ENCODE peak calls at places on chromosomes 12 and 14, in nine cellular contexts. One of them, this sample, is unnamed.

GRCh38 chr14:33475623-33476022 is 475.3 kb downstream of the EGLN3 start:
- DNase-seq in stomach: peak
- DNase-seq in transverse colon: peak
- DNase-seq in gastrocnemius medialis: no peak
- DNase-seq in suprapubic skin: no peak
- DNase-seq in ovary: no peak
- DNase-seq in heart left ventricle: peak
- DNase-seq in A549: peak
- DNase-seq in body of pancreas: peak
- DNase-seq in this sample: no peak

GRCh38 chr12:49827351-49828099 is 688 bp downstream of the NCKAP5L start:
- DNase-seq in A549: peak
- DNase-seq in body of pancreas: peak
- DNase-seq in heart left ventricle: peak
- DNase-seq in transverse colon: peak
- DNase-seq in stomach: peak
- DNase-seq in suprapubic skin: no peak
- DNase-seq in ovary: peak
- DNase-seq in gastrocnemius medialis: peak
- DNase-seq in this sample: no peak

GRCh38 chr14:35254736-35255135 is 37.4 kb upstream of the PSMA6 start:
- DNase-seq in gastrocnemius medialis: no peak
- DNase-seq in A549: no peak
- DNase-seq in stomach: no peak
- DNase-seq in suprapubic skin: no peak
- DNase-seq in body of pancreas: no peak
- DNase-seq in transverse colon: no peak
- DNase-seq in heart left ventricle: no peak
- DNase-seq in ovary: no peak
- DNase-seq in this sample: no peak

GRCh38 chr12:80494836-80495235 is 50.8 kb downstream of the PTPRQ start:
- DNase-seq in A549: no peak
- DNase-seq in body of pancreas: no peak
- DNase-seq in transverse colon: no peak
- DNase-seq in stomach: no peak
- DNase-seq in gastrocnemius medialis: no peak
- DNase-seq in suprapubic skin: no peak
- DNase-seq in heart left ventricle: no peak
- DNase-seq in ovary: no peak
- DNase-seq in this sample: no peak

GRCh38 chr12:80580254-80580653 is 127.2 kb upstream of the MYF6 start:
- DNase-seq in heart left ventricle: no peak
- DNase-seq in body of pancreas: no peak
- DNase-seq in ovary: no peak
- DNase-seq in gastrocnemius medialis: no peak
- DNase-seq in suprapubic skin: no peak
- DNase-seq in stomach: no peak
- DNase-seq in A549: no peak
- DNase-seq in transverse colon: no peak
- DNase-seq in this sample: no peak

GRCh38 chr14:49586673-49587460 is 687 bp upstream of the RPS29 start:
- DNase-seq in stomach: no peak
- DNase-seq in suprapubic skin: no peak
- DNase-seq in A549: peak
- DNase-seq in transverse colon: peak
- DNase-seq in heart left ventricle: no peak
- DNase-seq in gastrocnemius medialis: no peak
- DNase-seq in ovary: peak
- DNase-seq in body of pancreas: no peak
- DNase-seq in this sample: peak

GRCh38 chr14:28766505-28767238 is at the start of gene FOXG1:
- DNase-seq in A549: peak
- DNase-seq in gastrocnemius medialis: no peak
- DNase-seq in stomach: no peak
- DNase-seq in suprapubic skin: no peak
- DNase-seq in transverse colon: no peak
- DNase-seq in heart left ventricle: no peak
- DNase-seq in ovary: peak
- DNase-seq in body of pancreas: no peak
- DNase-seq in this sample: no peak

GRCh38 chr12:106297681-106298080 is 4.9 kb upstream of the TCP11L2 start:
- DNase-seq in stomach: no peak
- DNase-seq in A549: no peak
- DNase-seq in gastrocnemius medialis: no peak
- DNase-seq in transverse colon: no peak
- DNase-seq in suprapubic skin: no peak
- DNase-seq in body of pancreas: no peak
- DNase-seq in ovary: no peak
- DNase-seq in heart left ventricle: no peak
- DNase-seq in this sample: no peak

GRCh38 chr14:101862177-101862576 is 100.7 kb downstream of the PPP2R5C start:
- DNase-seq in heart left ventricle: no peak
- DNase-seq in transverse colon: no peak
- DNase-seq in ovary: no peak
- DNase-seq in gastrocnemius medialis: no peak
- DNase-seq in A549: no peak
- DNase-seq in suprapubic skin: no peak
- DNase-seq in body of pancreas: no peak
- DNase-seq in stomach: no peak
- DNase-seq in this sample: no peak

GRCh38 chr14:61360796-61361526 is 39.6 kb downstream of the PRKCH start:
- DNase-seq in gastrocnemius medialis: no peak
- DNase-seq in A549: no peak
- DNase-seq in body of pancreas: no peak
- DNase-seq in stomach: no peak
- DNase-seq in ovary: no peak
- DNase-seq in suprapubic skin: no peak
- DNase-seq in heart left ventricle: no peak
- DNase-seq in transverse colon: no peak
- DNase-seq in this sample: no peak

GRCh38 chr12:23534196-23534595 is 415.3 kb downstream of the SOX5 start:
- DNase-seq in heart left ventricle: no peak
- DNase-seq in ovary: no peak
- DNase-seq in gastrocnemius medialis: no peak
- DNase-seq in stomach: no peak
- DNase-seq in A549: no peak
- DNase-seq in body of pancreas: no peak
- DNase-seq in transverse colon: no peak
- DNase-seq in suprapubic skin: no peak
- DNase-seq in this sample: no peak

DNA sequence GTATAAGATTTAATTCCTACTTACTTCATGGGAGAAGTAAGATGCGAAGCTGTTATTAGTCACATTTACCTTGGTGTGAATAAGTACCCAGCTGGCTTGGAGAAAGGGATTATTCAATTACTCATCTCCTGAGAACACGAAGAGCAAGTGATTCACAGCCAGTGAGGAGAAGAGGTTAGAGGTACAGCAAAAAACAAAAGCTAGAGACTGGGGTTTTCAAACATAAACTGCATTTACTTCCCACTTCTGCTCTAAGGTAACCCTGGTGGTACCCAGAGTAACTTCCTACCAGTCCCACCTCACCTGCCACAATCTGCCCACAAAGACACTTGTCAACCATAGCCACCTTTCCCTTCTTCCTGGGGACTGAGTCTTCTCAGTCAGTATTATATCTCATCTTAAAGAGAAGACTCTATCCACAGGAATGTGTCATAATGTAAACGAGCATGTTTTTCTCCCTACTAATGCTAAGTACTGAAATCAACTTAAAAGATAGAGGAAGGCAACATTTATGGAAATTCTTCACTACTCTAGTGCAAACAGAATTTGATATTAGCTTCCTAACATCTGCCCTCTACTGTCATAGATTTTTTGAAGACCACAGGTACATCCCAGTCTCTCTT is 6.0 kb upstream of the IL22 start:
- DNase-seq in transverse colon: no peak
- DNase-seq in body of pancreas: no peak
- DNase-seq in gastrocnemius medialis: no peak
- DNase-seq in stomach: no peak
- DNase-seq in heart left ventricle: no peak
- DNase-seq in ovary: no peak
- DNase-seq in A549: no peak
- DNase-seq in suprapubic skin: no peak
- DNase-seq in this sample: no peak
- TF ChIP-seq CTCF in transverse colon: no peak
- TF ChIP-seq CTCF in body of pancreas: no peak
- TF ChIP-seq CTCF in gastrocnemius medialis: no peak
- TF ChIP-seq CTCF in stomach: no peak
- TF ChIP-seq CTCF in heart left ventricle: no peak
- TF ChIP-seq CTCF in ovary: no peak
- TF ChIP-seq CTCF in A549: no peak
- TF ChIP-seq CTCF in suprapubic skin: no peak
- TF ChIP-seq CTCF in this sample: no peak

DNA sequence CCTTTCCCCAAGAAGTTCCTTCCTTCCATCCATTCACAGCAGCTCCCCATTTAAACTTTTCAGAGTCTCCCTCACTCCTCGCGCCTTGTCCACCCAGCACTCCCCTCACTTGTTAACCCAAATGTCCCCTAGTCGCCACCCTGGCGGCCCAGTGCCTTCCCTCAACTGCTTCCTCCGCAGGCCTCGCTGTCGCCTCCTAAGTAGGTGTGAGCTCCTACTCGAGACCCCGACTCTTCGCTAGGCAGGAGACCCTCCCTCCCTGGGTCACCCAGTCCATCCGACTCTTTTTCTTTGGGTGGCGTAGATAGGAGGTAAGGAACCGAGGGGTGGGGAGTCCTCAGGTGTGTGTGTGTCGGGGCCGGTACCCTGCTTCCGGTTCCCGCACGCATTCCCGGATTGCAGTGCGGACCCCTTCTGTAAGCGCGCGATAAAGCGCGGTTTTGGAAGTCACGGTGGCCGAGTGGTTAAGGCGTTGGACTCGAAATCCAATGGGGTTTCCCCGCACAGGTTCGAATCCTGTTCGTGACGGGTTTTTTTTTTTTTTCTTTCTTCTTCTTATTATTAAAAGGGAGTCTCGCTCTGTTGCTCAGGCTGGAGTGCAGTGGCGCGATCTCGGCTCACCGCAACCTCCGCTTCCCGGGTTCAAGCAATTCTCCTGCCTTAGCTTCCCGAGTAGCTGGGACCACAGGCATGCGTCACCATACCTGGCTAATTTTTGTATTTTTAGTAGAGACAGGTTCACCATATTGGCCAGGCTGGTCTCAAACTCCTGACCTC is 823 bp upstream of the SMARCC2 start:
- DNase-seq in stomach: peak
- DNase-seq in gastrocnemius medialis: peak
- DNase-seq in body of pancreas: peak
- DNase-seq in heart left ventricle: peak
- DNase-seq in transverse colon: peak
- DNase-seq in A549: peak
- DNase-seq in ovary: peak
- DNase-seq in suprapubic skin: peak
- DNase-seq in this sample: peak
- TF ChIP-seq POLR2A in stomach: no peak
- TF ChIP-seq POLR2A in gastrocnemius medialis: no peak
- TF ChIP-seq POLR2A in body of pancreas: peak
- TF ChIP-seq POLR2A in heart left ventricle: no peak
- TF ChIP-seq POLR2A in transverse colon: peak
- TF ChIP-seq POLR2A in A549: peak
- TF ChIP-seq POLR2A in ovary: no peak
- TF ChIP-seq POLR2A in suprapubic skin: no peak
- TF ChIP-seq POLR2A in this sample: no peak

DNA sequence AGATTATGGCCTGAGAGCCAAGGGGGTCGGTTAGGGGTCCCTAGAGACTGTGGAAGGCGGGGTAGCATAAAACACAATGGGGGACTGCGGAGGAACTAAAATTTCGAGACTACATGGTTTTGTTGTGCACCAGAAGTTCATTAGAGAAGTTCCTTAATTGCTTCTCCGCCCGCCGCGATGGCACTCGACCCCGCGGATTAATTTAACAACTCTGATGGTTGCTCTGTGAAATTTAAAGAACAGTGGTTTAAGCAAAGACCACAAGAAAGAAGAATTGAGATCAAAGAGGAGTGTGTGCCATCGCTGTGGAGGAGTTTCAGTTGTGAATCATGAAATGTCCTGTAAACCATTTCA is 1.4 kb upstream of the CCDC88C start:
- DNase-seq in heart left ventricle: no peak
- DNase-seq in body of pancreas: no peak
- DNase-seq in ovary: no peak
- DNase-seq in stomach: peak
- DNase-seq in gastrocnemius medialis: no peak
- DNase-seq in suprapubic skin: no peak
- DNase-seq in transverse colon: no peak
- DNase-seq in A549: no peak
- DNase-seq in this sample: no peak
- H3K4me3 ChIP-seq in heart left ventricle: no peak
- H3K4me3 ChIP-seq in body of pancreas: no peak
- H3K4me3 ChIP-seq in ovary: peak
- H3K4me3 ChIP-seq in stomach: peak
- H3K4me3 ChIP-seq in gastrocnemius medialis: no peak
- H3K4me3 ChIP-seq in suprapubic skin: peak
- H3K4me3 ChIP-seq in transverse colon: no peak
- H3K4me3 ChIP-seq in A549: no peak
- H3K4me3 ChIP-seq in this sample: no peak

GRCh38 chr14:91177073-91177796 is 63.4 kb downstream of the DGLUCY start:
- DNase-seq in gastrocnemius medialis: no peak
- DNase-seq in heart left ventricle: peak
- DNase-seq in A549: peak
- DNase-seq in suprapubic skin: no peak
- DNase-seq in stomach: peak
- DNase-seq in body of pancreas: peak
- DNase-seq in transverse colon: peak
- DNase-seq in ovary: no peak
- DNase-seq in this sample: peak

GRCh38 chr14:91175802-91176201 is 61.9 kb downstream of the DGLUCY start:
- DNase-seq in heart left ventricle: no peak
- DNase-seq in gastrocnemius medialis: no peak
- DNase-seq in ovary: no peak
- DNase-seq in stomach: no peak
- DNase-seq in A549: no peak
- DNase-seq in suprapubic skin: no peak
- DNase-seq in body of pancreas: no peak
- DNase-seq in transverse colon: no peak
- DNase-seq in this sample: no peak

GRCh38 chr14:91173867-91174266 is 60.0 kb downstream of the DGLUCY start:
- DNase-seq in gastrocnemius medialis: no peak
- DNase-seq in heart left ventricle: no peak
- DNase-seq in transverse colon: no peak
- DNase-seq in suprapubic skin: no peak
- DNase-seq in ovary: no peak
- DNase-seq in body of pancreas: no peak
- DNase-seq in stomach: no peak
- DNase-seq in A549: no peak
- DNase-seq in this sample: no peak

GRCh38 chr14:91175296-91175695 is 61.4 kb downstream of the DGLUCY start:
- DNase-seq in transverse colon: no peak
- DNase-seq in body of pancreas: no peak
- DNase-seq in A549: no peak
- DNase-seq in suprapubic skin: no peak
- DNase-seq in ovary: no peak
- DNase-seq in heart left ventricle: no peak
- DNase-seq in gastrocnemius medialis: no peak
- DNase-seq in stomach: no peak
- DNase-seq in this sample: no peak

DNA sequence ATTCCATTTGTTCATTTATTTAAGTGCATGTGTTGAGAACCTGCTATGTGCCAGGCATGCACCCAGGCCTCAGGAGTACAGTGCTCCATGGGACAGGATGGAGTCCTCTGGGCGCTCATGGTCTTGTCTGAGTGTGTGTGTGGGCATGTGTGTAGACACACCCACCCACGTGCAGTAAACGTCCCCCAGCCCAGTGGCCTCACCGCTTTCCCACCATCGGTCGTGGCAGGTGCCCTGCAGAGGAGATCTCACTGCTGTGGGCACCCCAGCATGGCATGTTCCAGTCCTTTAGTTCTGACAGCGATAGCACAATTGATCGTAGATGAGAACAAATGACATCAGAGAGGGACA is 63.9 kb downstream of the DGLUCY start:
- DNase-seq in gastrocnemius medialis: no peak
- DNase-seq in stomach: no peak
- DNase-seq in transverse colon: no peak
- DNase-seq in A549: no peak
- DNase-seq in ovary: no peak
- DNase-seq in suprapubic skin: no peak
- DNase-seq in heart left ventricle: no peak
- DNase-seq in body of pancreas: no peak
- DNase-seq in this sample: no peak
- TF ChIP-seq CTCF in gastrocnemius medialis: no peak
- TF ChIP-seq CTCF in stomach: no peak
- TF ChIP-seq CTCF in transverse colon: no peak
- TF ChIP-seq CTCF in A549: no peak
- TF ChIP-seq CTCF in ovary: no peak
- TF ChIP-seq CTCF in suprapubic skin: no peak
- TF ChIP-seq CTCF in heart left ventricle: no peak
- TF ChIP-seq CTCF in body of pancreas: no peak
- TF ChIP-seq CTCF in this sample: no peak

This sample was measured in lower leg skin.